ENCODE peak calls at places on chromosomes 13 and 19, in five cellular contexts. C is lung; B is activated CD4-positive, alpha-beta T cell treated with anti-CD3 and anti-CD28 coated beads for 36 hours; Y is progenitor cell of endocrine pancreas; U is stimulated activated CD8-positive, alpha-beta memory T cell treated with anti-CD3 and anti-CD28 coated beads, Interleukin-7, amount 100 ng/mL, for 24 hours. S is an unnamed sample.

GRCh38 chr19:46351241-46352041 is 4.6 kb downstream of the PPP5C start:
- DNase-seq in C (peak), B (peak), Y (no peak), U (no peak), S (no peak)

GRCh38 chr13:113087923-113088690 is 17.5 kb upstream of the F7 start:
- DNase-seq in C (no peak), B (no peak), Y (no peak), U (no peak), S (no peak)

GRCh38 chr19:55753401-55753800 is 5.5 kb upstream of the RFPL4A start:
- DNase-seq in C (no peak), B (no peak), Y (no peak), U (no peak), S (no peak)

GRCh38 chr13:21483748-21484147 is 24.6 kb upstream of the ZDHHC20 start:
- DNase-seq in C (no peak), B (no peak), Y (no peak), U (no peak), S (no peak)

GRCh38 chr13:69857188-69857821 is 250.3 kb upstream of the ATXN8OS start:
- DNase-seq in C (no peak), B (no peak), Y (no peak), U (no peak), S (peak)

GRCh38 chr19:18366027-18366435 is 19.9 kb upstream of the GDF15 start:
- DNase-seq in C (no peak), B (no peak), Y (no peak), U (no peak), S (no peak)

GRCh38 chr13:36076211-36076610 is 55.0 kb downstream of the DCLK1 start:
- DNase-seq in C (no peak), B (no peak), Y (no peak), U (no peak), S (no peak)

GRCh38 chr13:103539265-103539664 is 473.0 kb upstream of the SLC10A2 start:
- DNase-seq in C (no peak), B (no peak), Y (no peak), U (no peak), S (no peak)

GRCh38 chr19:34365463-34366401 is 736 bp downstream of the GPI start:
- DNase-seq in C (peak), B (peak), Y (no peak), U (no peak), S (no peak)

GRCh38 chr19:1206733-1207301 is 1.2 kb downstream of the STK11 start:
- DNase-seq in C (no peak), B (peak), Y (no peak), U (no peak), S (no peak)

GRCh38 chr13:20969182-20969581 is 66.6 kb upstream of the XPO4 start:
- DNase-seq in C (no peak), B (no peak), Y (no peak), U (no peak), S (no peak)

S was measured in A549.